ENCODE peak calls at places on chromosomes 1 and 21, in eight cellular contexts. T, H, F, V, E, Y, X and G are unnamed samples.
A peak's percentile ranks its signal among the peaks of the same experiment; 100 is the strongest.

GRCh38 chr1:230303069-230303468 is 123.1 kb downstream of the PGBD5 start:
- DNase-seq in X (no peak), E (no peak), V (no peak), Y (no peak), H (no peak), F (no peak), T (no peak), G (peak; percentile 13)

GRCh38 chr1:3336641-3337621 is 117.5 kb upstream of the ARHGEF16 start:
- DNase-seq in Y (no peak), H (no peak), X (peak; percentile 46), F (no peak), T (no peak), E (no peak), V (no peak), G (no peak)

GRCh38 chr21:25107708-25108107 is 499.6 kb downstream of the MRPL39 start:
- DNase-seq in F (peak; percentile 31), Y (no peak), H (peak; percentile 72), T (peak; percentile 94), E (peak; percentile 9), X (no peak), V (no peak), G (peak; percentile 31)

GRCh38 chr21:31347435-31348032 is 3.5 kb upstream of the TIAM1 start:
- DNase-seq in F (no peak), T (peak; percentile 50), H (no peak), Y (no peak), E (peak; percentile 64), V (no peak), X (no peak), G (peak; percentile 52)

GRCh38 chr1:191155178-191155577 is 677.5 kb upstream of the BRINP3 start:
- DNase-seq in T (no peak), H (no peak), F (no peak), E (no peak), V (no peak), Y (no peak), X (no peak), G (no peak)

GRCh38 chr1:162854245-162854860 is 6.6 kb downstream of the CCDC190 start:
- DNase-seq in Y (peak; percentile 69), E (peak; percentile 92), H (peak; percentile 55), V (peak; percentile 58), F (peak; percentile 61), X (peak; percentile 54), T (peak; percentile 82), G (peak; percentile 75)

GRCh38 chr21:44306926-44307687 is 7.3 kb downstream of the PFKL start:
- DNase-seq in E (no peak), V (no peak), X (no peak), F (no peak), T (peak; percentile 18), H (no peak), Y (no peak), G (no peak)

GRCh38 chr1:208141793-208142192 is 102.4 kb downstream of the PLXNA2 start:
- DNase-seq in F (no peak), E (no peak), V (no peak), Y (no peak), X (no peak), T (no peak), H (no peak), G (no peak)

GRCh38 chr1:187903223-187903622 is 1074.5 kb downstream of the PLA2G4A start:
- DNase-seq in F (no peak), V (no peak), T (peak; percentile 2), E (no peak), H (no peak), Y (no peak), X (no peak), G (no peak)

GRCh38 chr1:192652159-192652558 is 16.2 kb downstream of the RGS13 start:
- DNase-seq in V (no peak), T (no peak), E (no peak), X (no peak), F (no peak), H (no peak), Y (no peak), G (no peak)
- H3K4me3 ChIP-seq in V (no peak overlapping the region), T (no peak overlapping the region), E (no peak overlapping the region), X (no peak overlapping the region), F (no peak overlapping the region), H (no peak overlapping the region), Y (no peak overlapping the region), G (no peak overlapping the region)

GRCh38 chr1:211485480-211485857 is 6.5 kb downstream of the RD3 start:
- DNase-seq in X (no peak), F (no peak), Y (no peak), T (no peak), E (no peak), V (no peak), H (no peak), G (no peak)
- H3K4me3 ChIP-seq in X (no peak overlapping the region), F (no peak overlapping the region), Y (no peak overlapping the region), T (no peak overlapping the region), E (no peak overlapping the region), V (no peak overlapping the region), H (no peak overlapping the region), G (no peak overlapping the region)

DNA sequence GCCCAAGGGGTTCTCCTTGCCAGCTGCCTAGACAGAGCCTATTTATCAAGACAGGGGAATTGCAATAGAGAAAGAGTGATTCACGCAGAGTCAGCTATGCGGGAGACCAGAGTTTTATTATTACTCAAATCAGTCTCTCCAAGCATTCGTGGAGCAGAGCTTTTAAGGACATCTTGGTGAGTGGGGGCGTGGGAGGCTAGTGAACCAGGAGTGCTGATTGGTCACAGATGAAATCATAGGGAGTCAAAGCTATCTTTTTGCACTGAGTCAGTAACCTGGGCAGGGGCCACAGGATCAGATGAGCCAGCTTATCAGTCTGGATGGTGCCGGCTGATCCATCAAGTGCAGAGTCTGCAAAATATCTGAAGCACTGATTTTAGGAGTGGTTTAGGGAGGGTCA is 64.8 kb upstream of the MRPS6 start:
- DNase-seq in T (no peak), X (no peak), H (no peak), E (no peak), Y (no peak), F (no peak), V (no peak), G (no peak)
- H3K4me3 ChIP-seq in T (no peak overlapping the region), X (no peak overlapping the region), H (no peak overlapping the region), E (no peak overlapping the region), Y (no peak overlapping the region), F (no peak overlapping the region), V (no peak overlapping the region), G (no peak overlapping the region)

DNA sequence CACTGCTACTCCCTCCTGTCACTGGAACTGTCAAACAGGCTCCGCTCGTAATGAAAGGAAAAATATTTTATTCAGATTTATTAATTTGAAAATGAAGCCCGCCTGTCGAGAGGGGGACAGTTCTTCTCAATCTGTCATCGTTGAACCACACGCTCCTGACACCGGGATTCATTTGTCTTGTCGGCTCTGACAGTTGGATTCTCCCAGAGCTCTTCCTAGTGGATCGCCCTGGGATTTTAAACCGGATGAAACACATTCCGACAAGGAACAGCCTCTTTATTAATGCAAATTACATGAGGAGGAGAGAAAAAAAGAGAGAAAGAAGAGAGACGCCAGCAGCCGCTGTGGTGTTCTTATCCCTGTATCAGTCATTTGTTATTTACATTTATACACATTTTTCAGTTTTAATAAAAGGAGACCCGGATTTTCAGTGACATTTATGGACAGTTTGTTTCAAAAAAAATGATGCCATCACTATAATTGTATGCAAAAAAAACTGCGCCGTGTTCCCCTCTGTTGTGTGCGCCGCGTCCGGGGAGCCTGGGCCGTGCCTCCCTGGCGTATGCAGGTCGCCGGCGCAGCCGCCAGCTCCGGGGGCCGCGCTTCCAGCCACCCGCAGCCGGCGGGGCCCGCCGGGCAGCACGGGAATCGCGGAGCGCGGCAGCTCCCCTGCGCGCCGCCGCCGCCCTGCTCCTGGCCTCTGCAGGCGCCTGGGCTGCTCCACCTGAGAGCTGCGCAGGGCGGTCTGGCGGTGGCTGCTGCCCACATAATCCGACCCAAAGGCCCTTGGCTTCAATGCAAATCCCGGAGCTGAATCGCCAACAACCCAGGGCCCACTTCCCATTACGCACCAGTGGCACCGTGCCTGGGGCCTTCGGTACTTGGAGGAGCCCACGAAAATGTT is 238.0 kb upstream of the PBX1 start:
- DNase-seq in F (no peak), T (no peak), X (no peak), Y (peak; percentile 23), H (no peak), V (no peak), E (peak; percentile 59), G (peak; percentile 57)
- H3K4me3 ChIP-seq in F (peak overlapping the region; percentile 23), T (peak overlapping the region; percentile 10), X (peak overlapping the region; percentile 35), Y (peak overlapping the region; percentile 22), H (no peak overlapping the region), V (peak overlapping the region; percentile 32), E (peak overlapping the region; percentile 74), G (peak overlapping the region; percentile 55)